ENCODE peak calls at places on chromosome 19, in six cellular contexts. O is stomach, H is heart right ventricle, C is ovary, R is HL-60, Z is NB4. W is an unnamed sample.

GRCh38 chr19:35669566-35669965 is 3.2 kb downstream of the UPK1A start:
- DNase-seq in O (no peak), R (no peak), H (no peak), C (no peak), Z (no peak), W (no peak)

GRCh38 chr19:3451451-3451866 is 28.9 kb downstream of the SMIM24 start:
- DNase-seq in H (no peak), O (no peak), R (no peak), Z (no peak), C (no peak), W (no peak)

GRCh38 chr19:31296741-31297390 is 52.4 kb downstream of the TSHZ3 start:
- DNase-seq in O (no peak), H (no peak), R (no peak), Z (no peak), C (no peak), W (no peak)

GRCh38 chr19:57282011-57282636 is 1.8 kb downstream of the ZNF460 start:
- DNase-seq in O (no peak), H (no peak), C (no peak), R (no peak), Z (no peak), W (no peak)

GRCh38 chr19:6464070-6464873 is at the start of gene CRB3:
- DNase-seq in O (peak), Z (no peak), C (no peak), R (no peak), H (no peak), W (no peak)

GRCh38 chr19:31408460-31409124 is 59.4 kb upstream of the TSHZ3 start:
- DNase-seq in H (no peak), R (peak), Z (peak), C (peak), O (no peak), W (peak)

GRCh38 chr19:7088999-7089398 is 19.5 kb downstream of the ZNF557 start:
- DNase-seq in O (no peak), R (no peak), H (no peak), Z (no peak), C (no peak), W (no peak)

GRCh38 chr19:43570174-43570791 is 5.0 kb downstream of the XRCC1 start:
- DNase-seq in O (no peak), C (no peak), Z (no peak), R (no peak), H (no peak), W (no peak)

GRCh38 chr19:34676697-34677385 is at the start of gene SCGB2B2:
- DNase-seq in R (no peak), Z (peak), O (no peak), H (no peak), C (no peak), W (no peak)

GRCh38 chr19:287381-287871 is 3.8 kb downstream of the PLPP2 start:
- DNase-seq in H (no peak), Z (no peak), C (no peak), O (peak), R (no peak), W (no peak)

GRCh38 chr19:55111238-55111831 is 6.1 kb downstream of the PPP1R12C start:
- DNase-seq in C (no peak), O (no peak), Z (no peak), R (no peak), H (no peak), W (no peak)

GRCh38 chr19:4841366-4841704 is 9.8 kb upstream of the TICAM1 start:
- DNase-seq in H (no peak), Z (no peak), O (no peak), R (no peak), C (no peak), W (no peak)
- H3K4me3 ChIP-seq in H (no peak), Z (no peak), O (no peak), R (no peak), C (no peak), W (no peak)

GRCh38 chr19:19955208-19955607 is 54.5 kb downstream of the ZNF93 start:
- DNase-seq in R (no peak), H (no peak), Z (no peak), C (no peak), O (no peak), W (no peak)

GRCh38 chr19:19956431-19957075 is 55.8 kb downstream of the ZNF93 start:
- DNase-seq in O (no peak), Z (no peak), R (no peak), C (no peak), H (no peak), W (no peak)
- H3K4me3 ChIP-seq in O (no peak), Z (no peak), R (no peak), C (no peak), H (no peak), W (no peak)

DNA sequence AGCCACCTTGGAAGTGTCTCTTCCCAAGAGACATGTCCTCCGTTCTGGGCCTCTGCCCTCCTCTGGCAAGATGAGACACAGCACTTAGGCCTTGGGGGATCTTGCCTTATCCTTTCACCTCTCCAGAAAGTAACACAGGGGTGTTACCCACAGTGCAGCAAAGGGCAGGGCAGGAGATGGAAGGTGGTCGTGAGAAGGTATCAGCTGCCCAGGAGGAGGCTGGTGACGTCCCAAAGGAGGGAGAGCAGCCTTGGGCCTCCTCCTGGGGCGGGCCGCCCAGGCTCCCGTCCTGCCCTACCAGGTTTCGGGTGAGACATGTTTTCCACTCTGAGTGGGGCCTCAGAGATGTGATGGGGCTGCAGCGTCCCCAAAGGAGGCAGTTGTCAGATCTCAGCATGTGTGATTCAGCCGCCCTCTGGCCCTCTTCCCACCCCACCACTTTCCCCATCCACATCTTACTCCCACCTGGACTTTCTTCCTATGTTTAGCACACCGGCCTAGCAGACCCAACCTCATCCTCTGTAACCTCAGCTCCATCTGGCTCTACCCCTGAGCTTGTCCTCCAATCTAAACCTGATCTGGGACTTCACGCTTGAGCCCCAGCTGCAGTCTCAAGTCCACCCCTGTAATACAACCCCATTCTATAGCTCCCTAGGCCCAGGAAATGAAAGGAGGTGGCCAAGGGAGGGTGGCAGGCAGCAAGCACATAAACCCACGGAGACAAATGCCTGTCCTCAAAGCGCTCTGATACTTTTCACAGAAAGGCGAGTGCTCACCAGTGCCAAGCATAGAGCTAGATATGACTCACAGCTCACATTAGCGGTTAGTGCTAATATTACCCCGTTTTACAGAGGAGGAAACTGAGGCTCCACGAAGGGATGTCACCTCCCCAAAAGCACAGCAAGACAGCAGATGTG is 9.3 kb downstream of the POU2F2 start:
- DNase-seq in R (no peak), C (no peak), O (no peak), H (no peak), Z (no peak), W (no peak)
- H3K4me3 ChIP-seq in R (no peak), C (no peak), O (no peak), H (no peak), Z (no peak), W (no peak)

GRCh38 chr19:18386543-18387251 is 739 bp downstream of the GDF15 start:
- DNase-seq in O (no peak), Z (no peak), H (no peak), R (no peak), C (no peak), W (no peak)

GRCh38 chr19:18388328-18389094 is 2.6 kb downstream of the GDF15 start:
- DNase-seq in R (peak), H (peak), Z (peak), C (peak), O (peak), W (no peak)

GRCh38 chr19:18385675-18386542 is at the start of gene GDF15:
- DNase-seq in R (no peak), H (peak), O (peak), Z (peak), C (peak), W (peak)

GRCh38 chr19:18389095-18389735 is 3.3 kb downstream of the GDF15 start:
- DNase-seq in C (no peak), H (no peak), Z (no peak), O (no peak), R (no peak), W (no peak)

GRCh38 chr19:18387395-18387794 is 1.4 kb downstream of the GDF15 start:
- DNase-seq in R (no peak), C (no peak), O (no peak), H (no peak), Z (no peak), W (no peak)
- H3K4me3 ChIP-seq in R (no peak), C (no peak), O (peak), H (no peak), Z (no peak), W (peak)

DNA sequence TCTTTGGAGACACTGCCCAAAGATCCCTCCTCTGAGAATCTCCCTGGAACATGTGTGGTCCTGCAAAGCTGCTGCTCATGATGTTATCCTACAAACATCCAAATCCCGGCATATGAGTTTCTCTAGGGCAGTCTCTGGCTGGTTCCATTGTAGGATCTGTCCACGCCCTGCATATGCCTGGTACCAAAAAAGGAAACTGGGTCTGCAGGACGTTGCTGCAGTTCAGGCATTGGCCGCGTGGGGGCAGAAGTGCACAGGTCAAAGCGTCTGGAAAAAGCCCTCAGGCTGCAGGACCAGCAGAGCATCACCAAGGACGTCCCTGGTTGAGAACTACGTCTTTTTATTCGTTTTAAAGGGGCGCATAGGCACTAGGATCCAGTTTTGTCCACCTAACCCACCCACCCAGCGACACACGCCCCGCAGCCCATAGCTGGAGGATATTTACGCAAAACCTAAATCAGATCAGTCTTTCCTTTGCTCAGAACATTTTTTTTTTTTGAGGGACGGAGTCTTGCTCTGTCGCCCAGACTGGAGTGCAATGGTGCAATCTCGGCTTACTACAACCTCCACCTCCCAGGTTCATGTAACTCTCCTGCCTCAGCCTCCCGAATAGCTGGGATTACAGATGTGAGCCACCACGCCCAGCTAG is 12.9 kb upstream of the ZNF564 start:
- DNase-seq in O (peak), C (peak), Z (peak), H (peak), R (peak), W (peak)
- H3K4me3 ChIP-seq in O (no peak), C (no peak), Z (no peak), H (no peak), R (no peak), W (no peak)

GRCh38 chr19:1907563-1908363 is 2.6 kb downstream of the ADAT3 start:
- DNase-seq in Z (no peak), O (peak), H (no peak), R (no peak), C (peak), W (no peak)
- H3K4me3 ChIP-seq in Z (no peak), O (no peak), H (no peak), R (no peak), C (no peak), W (no peak)